ENCODE peak calls at places on chromosome 2, in four cellular contexts. R is lower lobe of right lung, P is endodermal cell, J is mammary epithelial cell. X is an unnamed sample.

GRCh38 chr2:42999391-42999811 is 207.0 kb upstream of the HAAO start:
- DNase-seq in R (no peak), P (peak), J (no peak), X (no peak)

GRCh38 chr2:45845058-45845457 is 193.6 kb downstream of the PRKCE start:
- DNase-seq in R (no peak), P (no peak), J (no peak), X (no peak)

GRCh38 chr2:213766465-213766891 is 482.2 kb downstream of the SPAG16 start:
- DNase-seq in R (no peak), P (no peak), J (peak), X (no peak)

GRCh38 chr2:69164379-69164778 is 151.4 kb downstream of the ANTXR1 start:
- DNase-seq in R (no peak), P (no peak), J (peak), X (no peak)

GRCh38 chr2:142463047-142463446 is 332.2 kb upstream of the LRP1B start:
- DNase-seq in R (no peak), P (no peak), J (no peak), X (no peak)

GRCh38 chr2:29723255-29724001 is 198.0 kb downstream of the ALK start:
- DNase-seq in R (no peak), P (no peak), J (no peak), X (no peak)

GRCh38 chr2:31693882-31694281 is 113.1 kb upstream of the SRD5A2 start:
- DNase-seq in R (no peak), P (no peak), J (no peak), X (no peak)

GRCh38 chr2:122563781-122564180 is 808.3 kb downstream of the TSN start:
- DNase-seq in R (no peak), P (no peak), J (no peak), X (no peak)

GRCh38 chr2:151786493-151786892 is 41.7 kb downstream of the ARL5A start:
- DNase-seq in R (no peak), P (no peak), J (no peak), X (no peak)

GRCh38 chr2:233044974-233045535 is 12.6 kb downstream of the NEU2 start:
- DNase-seq in R (no peak), P (no peak), J (no peak), X (peak)

GRCh38 chr2:201661366-201661765 is 18.1 kb upstream of the TMEM237 start:
- DNase-seq in R (no peak), P (no peak), J (no peak), X (no peak)

GRCh38 chr2:235595420-235596010 is 101.7 kb downstream of the AGAP1 start:
- DNase-seq in R (no peak), P (peak), J (peak), X (no peak)

GRCh38 chr2:3487931-3488554 is 31.3 kb downstream of the ADI1 start:
- DNase-seq in R (peak), P (no peak), J (no peak), X (no peak)

GRCh38 chr2:63881208-63881607 is 39.5 kb downstream of the UGP2 start:
- DNase-seq in R (no peak), P (no peak), J (no peak), X (no peak)

GRCh38 chr2:59237311-59237710 is 996.2 kb upstream of the FANCL start:
- DNase-seq in R (no peak), P (no peak), J (no peak), X (no peak)

GRCh38 chr2:223044092-223044836 is 7.7 kb upstream of the KCNE4 start:
- DNase-seq in R (no peak), P (peak), J (no peak), X (no peak)

GRCh38 chr2:122703676-122704075 is 948.2 kb downstream of the TSN start:
- DNase-seq in R (no peak), P (no peak), J (no peak), X (no peak)

GRCh38 chr2:128791983-128792315 is 473.3 kb upstream of the HS6ST1 start:
- DNase-seq in R (no peak), P (no peak), J (no peak), X (no peak)

GRCh38 chr2:112147382-112147781 is 9.2 kb downstream of the FBLN7 start:
- DNase-seq in R (no peak), P (no peak), J (no peak), X (no peak)

GRCh38 chr2:100380681-100381080 is 36.8 kb downstream of the CHST10 start:
- DNase-seq in R (no peak), P (no peak), J (no peak), X (no peak)

GRCh38 chr2:172234716-172235661 is 132.3 kb upstream of the DLX2 start:
- DNase-seq in R (no peak), P (peak), J (no peak), X (no peak)

GRCh38 chr2:205405752-205406151 is 276.5 kb upstream of the NRP2 start:
- DNase-seq in R (no peak), P (no peak), J (peak), X (no peak)

GRCh38 chr2:75602724-75603342 is 42.1 kb upstream of the EVA1A start:
- DNase-seq in R (peak), P (no peak), J (peak), X (no peak)

GRCh38 chr2:143482316-143482715 is 353.1 kb downstream of the ARHGAP15 start:
- DNase-seq in R (no peak), P (no peak), J (no peak), X (no peak)

GRCh38 chr2:217717541-217717940 is 285.3 kb downstream of the TNS1 start:
- DNase-seq in R (no peak), P (peak), J (no peak), X (no peak)

GRCh38 chr2:128237911-128238697 is 80.6 kb downstream of the HS6ST1 start:
- DNase-seq in R (no peak), P (peak), J (no peak), X (no peak)

GRCh38 chr2:208371634-208371935 is 35.0 kb upstream of the PTH2R start:
- DNase-seq in R (no peak), P (no peak), J (no peak), X (no peak)

GRCh38 chr2:60230037-60230436 is 323.4 kb downstream of the BCL11A start:
- DNase-seq in R (no peak), P (no peak), J (no peak), X (no peak)

GRCh38 chr2:112486895-112487294 is 4.9 kb downstream of the TTL start:
- DNase-seq in R (no peak), P (no peak), J (no peak), X (no peak)

GRCh38 chr2:179898873-179899272 is 37.5 kb upstream of the ZNF385B start:
- DNase-seq in R (no peak), P (peak), J (peak), X (no peak)

GRCh38 chr2:226213717-226214116 is 585.9 kb downstream of the IRS1 start:
- DNase-seq in R (no peak), P (no peak), J (peak), X (no peak)

GRCh38 chr2:15031745-15032240 is 399.3 kb downstream of the LRATD1 start:
- DNase-seq in R (no peak), P (peak), J (no peak), X (no peak)
- TF ChIP-seq CTCF in R (no peak), P (peak), J (peak), X (no peak)

GRCh38 chr2:18855027-18855426 is 265.7 kb upstream of the NT5C1B start:
- DNase-seq in R (no peak), P (no peak), J (peak), X (no peak)
- TF ChIP-seq CTCF in R (peak), P (peak), J (peak), X (no peak)

GRCh38 chr2:120856421-120856862 is 120.8 kb downstream of the GLI2 start:
- DNase-seq in R (peak), P (peak), J (no peak), X (no peak)
- TF ChIP-seq CTCF in R (no peak), P (peak), J (no peak), X (no peak)

GRCh38 chr2:11678306-11678960 is 8.4 kb upstream of the NTSR2 start:
- DNase-seq in R (no peak), P (peak), J (no peak), X (no peak)

GRCh38 chr2:11674983-11675382 is 5.0 kb upstream of the NTSR2 start:
- DNase-seq in R (no peak), P (no peak), J (no peak), X (no peak)

GRCh38 chr2:11677146-11678055 is 7.4 kb upstream of the NTSR2 start:
- DNase-seq in R (no peak), P (peak), J (no peak), X (no peak)

GRCh38 chr2:11675423-11676112 is 5.6 kb upstream of the NTSR2 start:
- DNase-seq in R (no peak), P (no peak), J (no peak), X (no peak)

GRCh38 chr2:11676640-11677039 is 6.6 kb upstream of the NTSR2 start:
- DNase-seq in R (no peak), P (peak), J (no peak), X (no peak)
- TF ChIP-seq CTCF in R (no peak), P (peak), J (no peak), X (no peak)

GRCh38 chr2:240579771-240580614 is 6.5 kb upstream of the CAPN10 start:
- DNase-seq in R (peak), P (peak), J (peak), X (peak)
- TF ChIP-seq CTCF in R (peak), P (peak), J (peak), X (peak)

DNA sequence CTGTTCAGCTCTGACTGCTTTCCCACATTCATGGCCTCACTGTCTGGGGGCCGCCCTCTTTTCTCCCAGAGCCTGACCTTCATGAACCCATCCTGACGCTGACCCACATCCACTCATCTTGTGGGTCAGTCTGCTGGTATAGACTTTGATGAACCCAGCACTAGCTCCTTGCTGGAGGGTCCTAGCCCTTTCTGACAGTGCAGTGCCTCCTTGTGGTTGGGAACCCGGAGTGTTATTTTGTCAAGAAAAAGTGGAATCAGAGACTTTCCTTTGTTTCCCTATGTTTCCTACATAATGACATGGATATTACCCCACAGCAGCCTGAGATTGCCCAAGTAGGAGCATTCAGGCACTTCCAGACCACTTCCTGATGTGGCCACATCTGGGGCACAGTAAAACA is 19.3 kb upstream of the OSR1 start:
- DNase-seq in R (no peak), P (no peak), J (no peak), X (no peak)
- TF ChIP-seq CTCF in R (peak), P (peak), J (no peak), X (no peak)

DNA sequence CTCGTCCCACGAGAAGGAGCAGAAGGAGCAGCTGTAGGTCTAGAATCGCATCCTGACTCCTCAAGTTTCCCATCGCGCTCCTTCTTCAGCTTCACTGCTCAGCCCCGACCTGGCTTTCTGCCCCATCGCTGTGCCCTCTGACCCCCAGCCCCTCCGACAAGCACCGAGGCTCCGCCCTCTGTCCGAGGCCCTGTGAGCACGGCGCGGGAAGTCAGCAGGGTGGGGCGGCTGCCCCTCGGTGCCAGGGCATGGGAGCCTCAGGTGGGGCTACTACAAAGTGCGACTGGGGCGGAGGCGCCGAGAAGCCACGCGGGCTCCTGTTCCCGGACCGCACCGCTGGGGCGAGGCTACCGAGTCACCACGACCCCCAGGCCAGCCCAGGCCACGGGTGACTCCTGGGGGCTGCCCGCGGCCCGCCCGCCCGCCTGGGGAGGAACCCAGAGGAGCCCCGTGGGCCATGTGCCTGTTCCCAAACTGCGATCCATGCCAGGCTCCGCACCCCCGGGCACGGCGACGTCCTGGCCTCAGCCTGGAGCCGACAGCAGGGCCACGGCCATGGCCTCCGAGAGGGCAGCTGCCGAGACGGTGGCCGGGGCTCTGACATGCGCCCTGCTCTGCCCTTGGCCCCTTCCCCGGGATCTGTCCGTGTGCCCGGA is 36.6 kb upstream of the ID2 start:
- DNase-seq in R (peak), P (no peak), J (no peak), X (no peak)
- TF ChIP-seq CTCF in R (no peak), P (no peak), J (no peak), X (peak)